ENCODE peak calls at places on chromosome 10, in ten cellular contexts. Z is activated effector memory CD4-positive, alpha-beta T cell treated with Interleukin-2 at 50 U/mL for 16 hours; E is GM23248; U is AG20443; V is ovary; T is lower leg skin; K is stimulated activated naive CD8-positive, alpha-beta T cell treated with anti-CD3 and anti-CD28 coated beads, Interleukin-15, amount 100 ng/mL, for 72 hours; G is T47D; P is cardiac septum; L is endothelial cell. A is an unnamed sample.

GRCh38 chr10:128305601-128306345 is 179.6 kb upstream of the MKI67 start:
- DNase-seq in Z (no peak), E (no peak), U (no peak), V (no peak), T (no peak), K (no peak), G (no peak), P (peak; percentile 64), L (no peak), A (no peak)

GRCh38 chr10:132434405-132435005 is 37.5 kb downstream of the PWWP2B start:
- DNase-seq in Z (peak; percentile 51), E (no peak), U (no peak), V (no peak), T (no peak), K (no peak), G (no peak), P (peak; percentile 89), L (no peak), A (no peak)

GRCh38 chr10:25695586-25695985 is 238.4 kb upstream of the MYO3A start:
- DNase-seq in Z (no peak), E (no peak), U (no peak), V (no peak), T (no peak), K (no peak), G (no peak), P (no peak), L (no peak), A (no peak)

GRCh38 chr10:117548191-117548668 is 5.7 kb downstream of the EMX2 start:
- DNase-seq in Z (no peak), E (no peak), U (no peak), V (no peak), T (no peak), K (no peak), G (no peak), P (no peak), L (no peak), A (no peak)

GRCh38 chr10:22977751-22978150 is 49.9 kb downstream of the ARMC3 start:
- DNase-seq in Z (no peak), E (no peak), U (no peak), V (no peak), T (no peak), K (no peak), G (no peak), P (no peak), L (no peak), A (no peak)

GRCh38 chr10:94777886-94778458 is 15.5 kb downstream of the CYP2C19 start:
- DNase-seq in Z (no peak), E (no peak), U (no peak), V (no peak), T (no peak), K (no peak), G (no peak), P (no peak), L (no peak), A (peak; percentile 93)

GRCh38 chr10:125067764-125068163 is 92.6 kb downstream of the CTBP2 start:
- DNase-seq in Z (no peak), E (no peak), U (no peak), V (no peak), T (no peak), K (no peak), G (no peak), P (no peak), L (no peak), A (no peak)

GRCh38 chr10:84308481-84309304 is 19.7 kb upstream of the CCSER2 start:
- DNase-seq in Z (peak; percentile 33), E (peak; percentile 35), U (peak; percentile 16), V (no peak), T (no peak), K (no peak), G (no peak), P (no peak), L (no peak), A (peak; percentile 64)

GRCh38 chr10:31929260-31929985 is 792 bp upstream of the ARHGAP12 start:
- DNase-seq in Z (no peak), E (peak; percentile 73), U (peak; percentile 60), V (peak; percentile 57), T (peak; percentile 69), K (peak; percentile 29), G (peak; percentile 7), P (peak; percentile 81), L (peak; percentile 36), A (peak; percentile 88)

GRCh38 chr10:71081912-71082311 is 130.5 kb upstream of the UNC5B start:
- DNase-seq in Z (no peak), E (no peak), U (no peak), V (no peak), T (peak; percentile 7), K (no peak), G (no peak), P (peak; percentile 31), L (no peak), A (no peak)

GRCh38 chr10:101095550-101096213 is 33.9 kb downstream of the KAZALD1 start:
- DNase-seq in Z (peak; percentile 51), E (peak; percentile 74), U (peak; percentile 86), V (no peak), T (peak; percentile 47), K (peak; percentile 72), G (peak; percentile 82), P (no peak), L (peak; percentile 88), A (peak; percentile 81)

GRCh38 chr10:119131512-119132240 is 27.8 kb downstream of the DENND10 start:
- DNase-seq in Z (no peak), E (peak; percentile 48), U (peak; percentile 36), V (no peak), T (no peak), K (peak; percentile 40), G (no peak), P (no peak), L (no peak), A (peak; percentile 62)

GRCh38 chr10:3469639-3470020 is 297.0 kb upstream of the PITRM1 start:
- DNase-seq in Z (no peak), E (peak; percentile 71), U (no peak), V (no peak), T (no peak), K (no peak), G (no peak), P (no peak), L (no peak), A (no peak)

GRCh38 chr10:12367272-12367671 is 17.9 kb downstream of the CAMK1D start:
- DNase-seq in Z (no peak), E (no peak), U (no peak), V (no peak), T (no peak), K (no peak), G (no peak), P (peak; percentile 17), L (no peak), A (no peak)

GRCh38 chr10:102802920-102803534 is 34.2 kb downstream of the CYP17A1 start:
- DNase-seq in Z (no peak), E (peak; percentile 94), U (peak; percentile 84), V (peak; percentile 59), T (peak; percentile 61), K (no peak), G (no peak), P (no peak), L (no peak), A (no peak)

GRCh38 chr10:22321831-22322662 is 1.1 kb downstream of the BMI1 start:
- DNase-seq in Z (no peak), E (peak; percentile 59), U (peak; percentile 57), V (peak; percentile 22), T (peak; percentile 22), K (no peak), G (no peak), P (no peak), L (no peak), A (no peak)

GRCh38 chr10:77644557-77645243 is 7.1 kb upstream of the KCNMA1 start:
- DNase-seq in Z (no peak), E (peak; percentile 52), U (no peak), V (no peak), T (no peak), K (no peak), G (no peak), P (no peak), L (no peak), A (no peak)

GRCh38 chr10:34506773-34507172 is 308.3 kb downstream of the PARD3 start:
- DNase-seq in Z (no peak), E (no peak), U (no peak), V (no peak), T (no peak), K (no peak), G (no peak), P (no peak), L (no peak), A (no peak)

GRCh38 chr10:29277296-29277695 is 11.6 kb upstream of the LYZL1 start:
- DNase-seq in Z (no peak), E (no peak), U (no peak), V (no peak), T (no peak), K (no peak), G (no peak), P (no peak), L (no peak), A (no peak)

GRCh38 chr10:75043256-75044121 is 68.0 kb upstream of the SAMD8 start:
- DNase-seq in Z (no peak), E (no peak), U (no peak), V (no peak), T (no peak), K (peak; percentile 24), G (no peak), P (peak; percentile 75), L (peak; percentile 42), A (no peak)

GRCh38 chr10:65903620-65904019 is 1022.2 kb upstream of the LRRTM3 start:
- DNase-seq in Z (no peak), E (no peak), U (no peak), V (no peak), T (no peak), K (no peak), G (no peak), P (no peak), L (no peak), A (no peak)

GRCh38 chr10:62907470-62908212 is 91.5 kb upstream of the EGR2 start:
- DNase-seq in Z (no peak), E (no peak), U (no peak), V (no peak), T (no peak), K (no peak), G (no peak), P (no peak), L (no peak), A (peak; percentile 16)

GRCh38 chr10:71429929-71430328 is 33.2 kb downstream of the CDH23 start:
- DNase-seq in Z (no peak), E (no peak), U (peak; percentile 7), V (peak; percentile 11), T (no peak), K (no peak), G (no peak), P (no peak), L (no peak), A (no peak)

A was measured in small intestine.